ENCODE peak calls at places on chromosomes 13 and 19, in five cellular contexts. O is lower lobe of right lung, G is BE2C, S is GM23248, B is heart right ventricle. H is an unnamed sample. For H3K4me1 and H3K36me3, the result is how much of the 10 kb centered on the place peaks cover.

GRCh38 chr13:89565711-89566110 is 1781.8 kb upstream of the MIR17HG start:
- DNase-seq in G (no peak), S (no peak), O (no peak), B (no peak), H (peak)

GRCh38 chr13:40478775-40479174 is 187.7 kb downstream of the FOXO1 start:
- DNase-seq in S (no peak), O (no peak), B (no peak), G (no peak), H (no peak)

GRCh38 chr19:41114132-41114531 is at the start of gene CYP2F1:
- DNase-seq in O (no peak), S (no peak), B (no peak), G (no peak), H (no peak)

GRCh38 chr13:99370476-99371272 is 63.5 kb upstream of the GPR183 start:
- DNase-seq in B (no peak), S (no peak), O (no peak), G (no peak), H (no peak)

GRCh38 chr13:59771272-59771671 is 392.5 kb downstream of the DIAPH3 start:
- DNase-seq in B (no peak), O (no peak), S (peak), G (no peak), H (peak)

GRCh38 chr13:59948686-59949085 is 215.0 kb downstream of the DIAPH3 start:
- DNase-seq in G (no peak), B (no peak), S (no peak), O (no peak), H (peak)

GRCh38 chr13:99432637-99433542 is 68.4 kb upstream of the TM9SF2 start:
- DNase-seq in O (peak), G (no peak), B (peak), S (peak), H (peak)

GRCh38 chr19:1863638-1864479 is 480 bp upstream of the KLF16 start:
- DNase-seq in S (peak), B (peak), G (peak), O (peak), H (peak)

GRCh38 chr13:78978381-78978998 is 319.5 kb upstream of the OBI1 start:
- DNase-seq in S (peak), G (peak), B (peak), O (no peak), H (peak)

GRCh38 chr19:49423985-49424303 is 703 bp upstream of the PTH2 start:
- DNase-seq in B (no peak), S (no peak), G (no peak), O (no peak), H (no peak)
- H3K4me3 ChIP-seq in B (no peak), S (no peak), G (no peak), O (no peak), H (no peak)

DNA sequence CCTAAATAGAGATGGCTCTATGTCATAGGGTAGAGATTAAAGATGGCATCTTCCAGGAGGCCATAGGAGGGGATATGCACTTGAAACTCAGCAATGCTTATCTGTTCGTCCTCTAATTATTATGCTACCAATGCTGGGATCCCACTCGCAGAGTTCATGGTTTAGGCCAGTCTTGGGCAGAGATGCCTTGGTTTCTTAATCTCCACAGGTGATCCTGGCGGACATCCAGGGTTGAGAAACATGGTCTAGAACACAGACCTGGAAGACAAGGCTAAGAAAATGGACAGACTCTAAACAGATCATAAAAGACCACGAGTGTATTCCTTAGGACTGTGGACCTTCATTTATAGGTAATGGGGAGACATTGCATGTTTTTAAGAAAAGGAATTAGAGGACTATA is 70.0 kb upstream of the IRS2 start:
- DNase-seq in G (no peak), B (no peak), S (no peak), O (no peak), H (no peak)
- H3K4me1 ChIP-seq in G (under half), B (under half), S (under half), O (under half), H (under half)

DNA sequence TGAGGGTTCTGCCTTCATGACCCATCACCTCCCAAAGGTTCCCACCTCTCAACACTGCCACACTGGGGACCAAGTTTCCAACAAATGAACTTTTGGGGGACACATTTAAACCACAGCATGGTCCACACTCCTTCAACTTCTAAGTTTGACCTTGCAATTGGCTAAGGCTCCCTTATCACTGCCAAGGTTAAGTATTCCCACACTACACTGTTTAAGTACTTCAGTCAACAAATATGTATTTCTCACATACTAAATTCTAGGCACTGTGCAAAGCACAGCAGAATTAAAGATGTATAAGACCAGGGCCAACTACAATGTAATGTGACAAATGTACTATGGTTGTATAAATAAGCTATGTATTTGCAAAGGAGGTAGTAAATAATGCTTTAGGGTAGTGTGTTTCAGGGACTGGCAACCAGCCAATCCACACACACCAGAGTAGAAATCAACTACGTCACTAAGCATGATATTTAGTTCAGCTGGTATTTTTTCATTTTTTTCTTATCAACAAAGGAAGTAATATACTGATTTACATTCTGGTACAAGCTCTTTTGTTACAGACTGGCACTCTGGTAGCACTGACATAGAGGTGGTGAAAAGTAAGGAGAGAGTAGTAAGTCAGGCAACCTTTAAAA is 12.2 kb downstream of the NUFIP1 start:
- DNase-seq in B (no peak), G (no peak), S (no peak), O (no peak), H (no peak)
- H3K36me3 ChIP-seq in B (half or more), G (under half), S (under half), O (under half), H (under half)

DNA sequence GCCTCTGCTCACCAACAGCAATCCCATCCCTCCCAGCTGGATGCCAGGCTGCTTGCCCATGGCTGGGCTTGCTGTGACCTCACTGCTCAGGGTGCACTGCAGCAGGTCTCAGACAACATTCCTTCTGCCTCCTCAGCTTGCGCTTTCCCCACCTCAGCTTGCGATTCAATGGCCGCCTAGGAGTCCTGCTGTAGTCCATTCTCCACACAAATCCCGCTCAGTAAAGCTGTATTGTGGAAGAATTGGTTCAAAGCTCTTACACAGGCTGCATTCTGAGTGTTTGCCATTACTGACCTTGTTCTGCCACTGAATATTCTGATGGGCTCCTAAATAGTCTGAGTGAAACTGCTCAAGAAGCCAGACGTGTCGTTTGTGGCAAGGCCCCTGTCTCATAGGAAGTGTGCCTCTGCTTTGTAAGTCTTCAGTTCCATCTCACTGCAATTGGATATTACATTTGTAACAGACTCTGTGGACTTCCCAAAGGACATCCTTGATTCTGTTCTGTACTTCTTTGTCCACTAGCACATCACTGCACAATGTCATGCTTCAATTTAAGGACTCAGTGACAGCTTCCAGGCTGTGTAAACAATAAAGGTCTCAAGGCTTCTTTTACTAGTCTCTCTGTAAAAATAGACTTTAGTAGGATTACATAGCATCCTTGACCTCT is 49.8 kb downstream of the KATNAL1 start:
- DNase-seq in B (peak), O (no peak), G (no peak), S (no peak), H (no peak)
- H3K4me3 ChIP-seq in B (no peak), O (no peak), G (no peak), S (no peak), H (no peak)

DNA sequence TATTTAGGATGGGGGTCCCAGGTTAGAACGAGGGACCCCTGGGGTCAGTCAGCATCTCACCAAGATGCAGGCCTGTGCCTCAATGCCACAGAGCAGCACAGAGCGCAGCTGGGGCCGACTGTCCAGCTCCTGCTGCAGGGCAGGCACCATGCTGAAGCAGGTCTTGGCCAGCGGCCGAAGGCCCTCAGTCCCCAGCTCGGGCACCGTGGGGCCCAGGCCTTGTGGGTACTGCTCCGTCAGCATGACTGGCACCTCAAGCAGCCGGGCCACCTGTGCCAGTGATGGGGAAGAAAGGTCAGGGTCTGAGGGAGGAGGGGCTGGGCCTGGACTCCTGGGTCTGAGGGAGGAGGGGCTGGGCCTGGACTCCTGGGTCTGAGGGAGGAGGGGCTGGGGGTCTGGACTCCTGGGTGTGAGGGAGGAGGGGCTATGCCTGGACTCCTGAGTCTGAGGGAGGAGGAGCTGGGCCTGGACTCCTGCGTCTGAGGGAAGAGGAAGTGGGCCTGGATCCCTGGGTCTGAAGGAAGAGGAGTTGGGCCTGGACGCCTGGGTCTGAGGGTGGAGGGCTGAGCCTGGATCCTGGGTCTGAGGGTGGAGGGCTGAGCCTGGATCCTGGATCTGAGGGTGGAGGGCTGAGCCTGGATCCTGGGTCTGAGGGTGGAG is 5.7 kb downstream of the ISOC2 start:
- DNase-seq in O (no peak), B (no peak), S (no peak), G (no peak), H (no peak)
- H3K4me1 ChIP-seq in O (under half), B (under half), S (under half), G (under half), H (under half)